ENCODE peak calls at places on chromosomes 5 and 9, in ten cellular contexts. C is bronchial epithelial cell, V is NCI-H1092, E is heart left ventricle, K is kidney, L is T-helper 9 cell, X is A172, W is RPMI7951, H is endothelial cell, Z is tibial artery. U is an unnamed sample.

GRCh38 chr9:124602204-124602603 is 95.0 kb upstream of the NR5A1 start:
- DNase-seq in C (peak; percentile 92), V (no peak), E (no peak), K (no peak), L (no peak), X (no peak), W (no peak), H (no peak), Z (no peak), U (no peak)

GRCh38 chr9:70479880-70480291 is 65.4 kb upstream of the KLF9 start:
- DNase-seq in C (peak; percentile 41), V (peak; percentile 57), E (no peak), K (no peak), L (no peak), X (peak; percentile 37), W (peak; percentile 53), H (no peak), Z (peak; percentile 73), U (peak; percentile 78)

GRCh38 chr9:72160446-72161123 is 11.3 kb downstream of the GDA start:
- DNase-seq in C (no peak), V (no peak), E (no peak), K (no peak), L (no peak), X (no peak), W (no peak), H (no peak), Z (no peak), U (no peak)

GRCh38 chr5:139649082-139649991 is 1.2 kb downstream of the CXXC5 start:
- DNase-seq in C (no peak), V (no peak), E (no peak), K (peak; percentile 87), L (no peak), X (no peak), W (no peak), H (peak; percentile 40), Z (peak; percentile 77), U (no peak)

GRCh38 chr9:80866576-80867227 is 822.6 kb downstream of the TLE1 start:
- DNase-seq in C (peak; percentile 88), V (no peak), E (no peak), K (no peak), L (no peak), X (peak; percentile 50), W (peak; percentile 64), H (no peak), Z (no peak), U (no peak)

GRCh38 chr9:21989440-21990189 is 4.6 kb downstream of the CDKN2A start:
- DNase-seq in C (no peak), V (no peak), E (no peak), K (peak; percentile 53), L (no peak), X (no peak), W (no peak), H (no peak), Z (no peak), U (no peak)

GRCh38 chr5:2883771-2884170 is 132.3 kb upstream of the IRX2 start:
- DNase-seq in C (no peak), V (no peak), E (no peak), K (no peak), L (no peak), X (no peak), W (no peak), H (no peak), Z (peak; percentile 17), U (no peak)

GRCh38 chr9:101421653-101422065 is 13.9 kb downstream of the ALDOB start:
- DNase-seq in C (no peak), V (no peak), E (peak; percentile 14), K (no peak), L (no peak), X (no peak), W (no peak), H (no peak), Z (no peak), U (no peak)

GRCh38 chr9:134593756-134594375 is 47.7 kb upstream of the COL5A1 start:
- DNase-seq in C (no peak), V (no peak), E (no peak), K (no peak), L (no peak), X (no peak), W (no peak), H (no peak), Z (no peak), U (no peak)

GRCh38 chr9:97895695-97896332 is 26.5 kb downstream of the TRMO start:
- DNase-seq in C (peak; percentile 61), V (no peak), E (no peak), K (no peak), L (no peak), X (peak; percentile 21), W (peak; percentile 47), H (peak; percentile 37), Z (no peak), U (no peak)

GRCh38 chr9:90801507-90802289 is at the start of gene SYK:
- DNase-seq in C (peak; percentile 35), V (peak; percentile 36), E (peak; percentile 31), K (peak; percentile 89), L (no peak), X (no peak), W (no peak), H (peak; percentile 12), Z (peak; percentile 71), U (no peak)

GRCh38 chr5:37090123-37090726 is 159.0 kb downstream of the CPLANE1 start:
- DNase-seq in C (no peak), V (no peak), E (no peak), K (no peak), L (no peak), X (no peak), W (no peak), H (no peak), Z (no peak), U (no peak)

GRCh38 chr9:27383524-27383923 is 86.6 kb upstream of the EQTN start:
- DNase-seq in C (no peak), V (no peak), E (no peak), K (no peak), L (no peak), X (no peak), W (no peak), H (no peak), Z (no peak), U (no peak)

GRCh38 chr5:149434162-149435014 is 55.3 kb upstream of the IL17B start:
- DNase-seq in C (peak; percentile 64), V (peak; percentile 9), E (no peak), K (no peak), L (peak; percentile 29), X (peak; percentile 73), W (peak; percentile 47), H (peak; percentile 74), Z (peak; percentile 83), U (peak; percentile 31)

GRCh38 chr5:151497391-151498002 is 50.1 kb downstream of the SLC36A1 start:
- DNase-seq in C (no peak), V (no peak), E (no peak), K (no peak), L (no peak), X (no peak), W (peak; percentile 20), H (no peak), Z (no peak), U (no peak)

GRCh38 chr9:128383007-128383753 is 12.0 kb downstream of the URM1 start:
- DNase-seq in C (no peak), V (peak; percentile 71), E (no peak), K (no peak), L (no peak), X (no peak), W (no peak), H (no peak), Z (no peak), U (no peak)

GRCh38 chr5:92222449-92222848 is 839.3 kb upstream of the ARRDC3 start:
- DNase-seq in C (no peak), V (no peak), E (no peak), K (no peak), L (no peak), X (peak; percentile 4), W (no peak), H (no peak), Z (no peak), U (no peak)